ENCODE peak calls at places on chromosomes 6 and 20, in eight cellular contexts. L is iPS-NIHi11; D is nephron progenitor cell; F is NCI-H2029; C is DMS 273 treated with DMSO at 0.1 percent for 48 hours; G is activated CD8-positive, alpha-beta memory T cell treated with anti-CD3 and anti-CD28 coated beads, Interleukin-2, amount 50 U/mL, for 4 hours; T is stimulated activated CD8-positive, alpha-beta memory T cell treated with anti-CD3 and anti-CD28 coated beads, Interleukin-2, amount 100 ng/mL, for 48 hours; E is HTR-8/SVneo. A is an unnamed sample.

GRCh38 chr20:41405436-41405835 is 38.8 kb upstream of the EMILIN3 start:
- DNase-seq in L (no peak), D (no peak), F (no peak), C (no peak), G (no peak), T (no peak), E (no peak), A (no peak)

GRCh38 chr6:65157025-65157424 is 550.0 kb downstream of the EYS start:
- DNase-seq in L (no peak), D (no peak), F (no peak), C (no peak), G (no peak), T (no peak), E (no peak), A (no peak)

GRCh38 chr6:77425676-77426075 is 37.6 kb downstream of the HTR1B start:
- DNase-seq in L (no peak), D (no peak), F (no peak), C (no peak), G (no peak), T (no peak), E (no peak), A (no peak)

GRCh38 chr6:96923871-96924493 is 546 bp upstream of the KLHL32 start:
- DNase-seq in L (no peak), D (no peak), F (no peak), C (peak), G (no peak), T (no peak), E (peak), A (no peak)

GRCh38 chr20:45372646-45373352 is 5.3 kb downstream of the TP53TG5 start:
- DNase-seq in L (peak), D (no peak), F (no peak), C (no peak), G (no peak), T (no peak), E (no peak), A (no peak)

GRCh38 chr6:25154034-25154596 is 125.1 kb upstream of the CARMIL1 start:
- DNase-seq in L (no peak), D (no peak), F (no peak), C (no peak), G (no peak), T (no peak), E (no peak), A (no peak)

GRCh38 chr6:131545317-131545716 is 27.7 kb upstream of the ARG1 start:
- DNase-seq in L (no peak), D (no peak), F (no peak), C (no peak), G (no peak), T (no peak), E (no peak), A (no peak)

GRCh38 chr6:125481056-125481455 is 179.3 kb upstream of the HDDC2 start:
- DNase-seq in L (no peak), D (no peak), F (no peak), C (no peak), G (no peak), T (no peak), E (no peak), A (no peak)

GRCh38 chr6:33826537-33826936 is 22.7 kb upstream of the MLN start:
- DNase-seq in L (no peak), D (no peak), F (peak), C (no peak), G (no peak), T (no peak), E (no peak), A (no peak)

GRCh38 chr6:138287144-138287955 is 69.1 kb upstream of the PBOV1 start:
- DNase-seq in L (peak), D (peak), F (peak), C (no peak), G (peak), T (peak), E (no peak), A (no peak)

GRCh38 chr6:138336221-138336620 is 41.5 kb upstream of the SMIM28 start:
- DNase-seq in L (peak), D (no peak), F (no peak), C (no peak), G (no peak), T (no peak), E (no peak), A (no peak)

GRCh38 chr6:148379481-148379880 is 36.8 kb downstream of the SASH1 start:
- DNase-seq in L (no peak), D (no peak), F (no peak), C (no peak), G (no peak), T (no peak), E (no peak), A (no peak)

GRCh38 chr6:73523434-73524123 is 2.7 kb upstream of the EEF1A1 start:
- DNase-seq in L (peak), D (no peak), F (peak), C (peak), G (peak), T (peak), E (peak), A (peak)

GRCh38 chr6:131398176-131398575 is 174.8 kb upstream of the ARG1 start:
- DNase-seq in L (no peak), D (no peak), F (no peak), C (no peak), G (no peak), T (no peak), E (no peak), A (no peak)

GRCh38 chr20:46344488-46345162 is 36.3 kb upstream of the CDH22 start:
- DNase-seq in L (no peak), D (no peak), F (no peak), C (no peak), G (no peak), T (no peak), E (no peak), A (no peak)

GRCh38 chr6:38502423-38502822 is 137.3 kb downstream of the BTBD9 start:
- DNase-seq in L (no peak), D (no peak), F (no peak), C (no peak), G (no peak), T (no peak), E (no peak), A (no peak)

GRCh38 chr20:62662422-62662821 is 20.1 kb downstream of the SLCO4A1 start:
- DNase-seq in L (no peak), D (no peak), F (no peak), C (no peak), G (no peak), T (no peak), E (no peak), A (no peak)

GRCh38 chr20:49270177-49270576 is 7.7 kb downstream of the ZNFX1 start:
- DNase-seq in L (no peak), D (no peak), F (no peak), C (no peak), G (no peak), T (no peak), E (no peak), A (no peak)

GRCh38 chr6:37822851-37823682 is 3.5 kb downstream of the ZFAND3 start:
- DNase-seq in L (no peak), D (no peak), F (no peak), C (peak), G (peak), T (peak), E (no peak), A (no peak)

GRCh38 chr6:158849899-158850806 is 31.0 kb upstream of the EZR start:
- DNase-seq in L (peak), D (no peak), F (peak), C (no peak), G (peak), T (peak), E (peak), A (no peak)

GRCh38 chr6:35092362-35093117 is 48.6 kb downstream of the TCP11 start:
- DNase-seq in L (peak), D (no peak), F (no peak), C (no peak), G (no peak), T (no peak), E (no peak), A (no peak)

GRCh38 chr6:97669191-97669651 is 386.2 kb upstream of the MMS22L start:
- DNase-seq in L (peak), D (peak), F (no peak), C (no peak), G (no peak), T (no peak), E (peak), A (peak)

GRCh38 chr6:47405273-47405672 is 72.3 kb upstream of the CD2AP start:
- DNase-seq in L (no peak), D (no peak), F (peak), C (no peak), G (no peak), T (no peak), E (no peak), A (no peak)

GRCh38 chr6:90319044-90319443 is 22.4 kb upstream of the BACH2 start:
- DNase-seq in L (no peak), D (no peak), F (no peak), C (peak), G (no peak), T (no peak), E (no peak), A (no peak)

GRCh38 chr6:148329568-148330299 is 12.9 kb upstream of the SASH1 start:
- DNase-seq in L (no peak), D (no peak), F (no peak), C (no peak), G (no peak), T (no peak), E (no peak), A (no peak)

GRCh38 chr20:63311186-63311832 is 18.3 kb downstream of the COL20A1 start:
- DNase-seq in L (no peak), D (no peak), F (no peak), C (no peak), G (no peak), T (no peak), E (no peak), A (no peak)

GRCh38 chr20:6333110-6333509 is 210.3 kb upstream of the FERMT1 start:
- DNase-seq in L (no peak), D (no peak), F (no peak), C (no peak), G (no peak), T (no peak), E (no peak), A (no peak)

GRCh38 chr6:125807293-125807692 is 16.5 kb downstream of the NCOA7 start:
- DNase-seq in L (no peak), D (no peak), F (no peak), C (no peak), G (no peak), T (no peak), E (no peak), A (no peak)

GRCh38 chr20:34525709-34526416 is 9.6 kb downstream of the DYNLRB1 start:
- DNase-seq in L (peak), D (no peak), F (peak), C (no peak), G (no peak), T (no peak), E (peak), A (no peak)

GRCh38 chr6:127459231-127459641 is at the start of gene KIAA0408:
- DNase-seq in L (peak), D (peak), F (no peak), C (no peak), G (no peak), T (no peak), E (no peak), A (no peak)